ENCODE peak calls at places on chromosomes 13 and 19, in seven cellular contexts. One of them, this sample, is unnamed.

GRCh38 chr19:9667898-9668297 is 7.0 kb downstream of the ZNF562 start:
- DNase-seq in heart left ventricle: no peak
- DNase-seq in uterus: no peak
- DNase-seq in tibial nerve: no peak
- DNase-seq in sigmoid colon: no peak
- DNase-seq in suprapubic skin: no peak
- DNase-seq in body of pancreas: no peak
- DNase-seq in this sample: no peak

GRCh38 chr13:39253774-39254173 is 215.5 kb downstream of the NHLRC3 start:
- DNase-seq in tibial nerve: no peak
- DNase-seq in body of pancreas: no peak
- DNase-seq in heart left ventricle: no peak
- DNase-seq in sigmoid colon: no peak
- DNase-seq in uterus: no peak
- DNase-seq in suprapubic skin: no peak
- DNase-seq in this sample: no peak

GRCh38 chr13:110282316-110282841 is 24.6 kb downstream of the COL4A1 start:
- DNase-seq in suprapubic skin: no peak
- DNase-seq in body of pancreas: no peak
- DNase-seq in heart left ventricle: no peak
- DNase-seq in tibial nerve: no peak
- DNase-seq in uterus: no peak
- DNase-seq in sigmoid colon: peak; percentile 55
- DNase-seq in this sample: peak; percentile 59

GRCh38 chr13:29577135-29578051 is 18.1 kb downstream of the SLC7A1 start:
- DNase-seq in body of pancreas: peak; percentile 83
- DNase-seq in heart left ventricle: peak; percentile 67
- DNase-seq in uterus: no peak
- DNase-seq in sigmoid colon: no peak
- DNase-seq in tibial nerve: no peak
- DNase-seq in suprapubic skin: no peak
- DNase-seq in this sample: no peak

GRCh38 chr19:41376998-41377365 is 649 bp downstream of the TMEM91 start:
- DNase-seq in tibial nerve: no peak
- DNase-seq in body of pancreas: peak; percentile 10
- DNase-seq in uterus: no peak
- DNase-seq in suprapubic skin: no peak
- DNase-seq in heart left ventricle: no peak
- DNase-seq in sigmoid colon: no peak
- DNase-seq in this sample: no peak

GRCh38 chr19:46610851-46611770 is 10.0 kb downstream of the CALM3 start:
- DNase-seq in body of pancreas: peak; percentile 4
- DNase-seq in tibial nerve: peak; percentile 11
- DNase-seq in heart left ventricle: peak; percentile 30
- DNase-seq in suprapubic skin: no peak
- DNase-seq in sigmoid colon: peak; percentile 56
- DNase-seq in uterus: no peak
- DNase-seq in this sample: peak; percentile 79

GRCh38 chr13:95505265-95505664 is 47.3 kb upstream of the CLDN10 start:
- DNase-seq in tibial nerve: no peak
- DNase-seq in suprapubic skin: no peak
- DNase-seq in heart left ventricle: no peak
- DNase-seq in sigmoid colon: no peak
- DNase-seq in uterus: no peak
- DNase-seq in body of pancreas: peak; percentile 43
- DNase-seq in this sample: no peak

GRCh38 chr19:5749505-5749904 is 29.1 kb downstream of the CATSPERD start:
- DNase-seq in tibial nerve: no peak
- DNase-seq in body of pancreas: no peak
- DNase-seq in suprapubic skin: no peak
- DNase-seq in heart left ventricle: no peak
- DNase-seq in uterus: no peak
- DNase-seq in sigmoid colon: no peak
- DNase-seq in this sample: no peak

GRCh38 chr13:37475151-37475550 is 123.4 kb downstream of the POSTN start:
- DNase-seq in heart left ventricle: no peak
- DNase-seq in uterus: no peak
- DNase-seq in body of pancreas: no peak
- DNase-seq in suprapubic skin: no peak
- DNase-seq in sigmoid colon: no peak
- DNase-seq in tibial nerve: no peak
- DNase-seq in this sample: no peak

GRCh38 chr19:3175761-3176714 is 2.5 kb upstream of the S1PR4 start:
- DNase-seq in body of pancreas: peak; percentile 52
- DNase-seq in uterus: no peak
- DNase-seq in heart left ventricle: no peak
- DNase-seq in suprapubic skin: no peak
- DNase-seq in tibial nerve: no peak
- DNase-seq in sigmoid colon: no peak
- DNase-seq in this sample: no peak

GRCh38 chr19:35777411-35777841 is 2.1 kb downstream of the ARHGAP33 start:
- DNase-seq in suprapubic skin: peak; percentile 48
- DNase-seq in sigmoid colon: no peak
- DNase-seq in heart left ventricle: no peak
- DNase-seq in body of pancreas: no peak
- DNase-seq in tibial nerve: no peak
- DNase-seq in uterus: no peak
- DNase-seq in this sample: no peak

GRCh38 chr13:50448535-50448981 is 394.9 kb downstream of the DLEU7 start:
- DNase-seq in suprapubic skin: no peak
- DNase-seq in heart left ventricle: no peak
- DNase-seq in sigmoid colon: no peak
- DNase-seq in body of pancreas: no peak
- DNase-seq in uterus: no peak
- DNase-seq in tibial nerve: no peak
- DNase-seq in this sample: no peak

GRCh38 chr13:40178130-40178529 is 488.3 kb downstream of the FOXO1 start:
- DNase-seq in tibial nerve: no peak
- DNase-seq in sigmoid colon: no peak
- DNase-seq in body of pancreas: no peak
- DNase-seq in heart left ventricle: no peak
- DNase-seq in uterus: no peak
- DNase-seq in suprapubic skin: no peak
- DNase-seq in this sample: no peak

GRCh38 chr19:39832341-39833083 is 1.4 kb downstream of the DYRK1B start:
- DNase-seq in suprapubic skin: no peak
- DNase-seq in tibial nerve: no peak
- DNase-seq in uterus: no peak
- DNase-seq in sigmoid colon: no peak
- DNase-seq in body of pancreas: no peak
- DNase-seq in heart left ventricle: no peak
- DNase-seq in this sample: no peak

GRCh38 chr19:39834287-39834841 is 402 bp upstream of the DYRK1B start:
- DNase-seq in tibial nerve: no peak
- DNase-seq in suprapubic skin: no peak
- DNase-seq in uterus: no peak
- DNase-seq in sigmoid colon: peak; percentile 68
- DNase-seq in body of pancreas: no peak
- DNase-seq in heart left ventricle: no peak
- DNase-seq in this sample: no peak

GRCh38 chr19:39831679-39832078 is 2.3 kb downstream of the DYRK1B start:
- DNase-seq in body of pancreas: no peak
- DNase-seq in heart left ventricle: no peak
- DNase-seq in sigmoid colon: no peak
- DNase-seq in uterus: no peak
- DNase-seq in tibial nerve: no peak
- DNase-seq in suprapubic skin: no peak
- DNase-seq in this sample: no peak

GRCh38 chr19:39833160-39833463 is 850 bp downstream of the DYRK1B start:
- DNase-seq in tibial nerve: no peak
- DNase-seq in suprapubic skin: no peak
- DNase-seq in sigmoid colon: no peak
- DNase-seq in uterus: no peak
- DNase-seq in heart left ventricle: no peak
- DNase-seq in body of pancreas: no peak
- DNase-seq in this sample: no peak

DNA sequence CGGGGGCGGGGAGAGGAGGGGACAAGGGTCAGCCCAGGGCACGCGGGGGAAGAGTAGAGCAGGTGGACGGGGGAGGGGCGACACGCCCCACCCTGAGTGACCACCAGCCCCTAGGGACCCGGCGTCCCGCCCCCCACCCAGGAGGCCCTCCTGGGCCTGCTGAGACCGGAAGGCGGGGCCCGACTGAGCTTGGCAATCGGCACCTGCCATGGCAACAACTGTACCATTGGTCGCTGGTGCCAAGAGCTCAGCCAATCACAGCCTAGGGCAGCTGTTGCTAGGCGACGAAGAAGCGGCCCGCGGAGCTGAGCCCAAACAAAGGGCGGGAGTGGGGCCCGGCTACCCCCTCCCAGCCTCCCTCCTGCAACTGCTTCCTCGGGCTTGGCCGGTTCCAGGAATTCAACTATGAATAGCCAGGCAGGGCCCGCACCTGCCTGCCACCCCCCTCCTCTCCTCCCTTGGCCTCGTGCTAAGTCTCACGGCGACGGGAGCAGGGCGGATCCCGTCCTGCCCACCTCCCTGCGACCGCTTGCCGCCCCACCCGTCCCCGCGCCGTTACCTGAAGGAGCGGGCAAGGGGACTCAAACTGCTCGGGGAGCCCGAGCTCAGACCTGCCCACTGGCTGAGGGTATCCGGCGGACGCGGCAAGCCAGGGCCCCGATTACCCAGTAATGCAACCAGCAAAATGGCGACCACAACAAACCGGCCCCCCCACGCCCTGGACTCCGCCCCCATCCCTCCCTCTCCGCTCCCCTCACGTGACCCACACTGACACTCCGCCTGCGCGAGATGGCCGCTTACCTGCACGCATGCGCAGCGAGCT is at the start of gene DYRK1B:
- DNase-seq in heart left ventricle: peak; percentile 99
- DNase-seq in suprapubic skin: peak; percentile 99
- DNase-seq in body of pancreas: peak; percentile 98
- DNase-seq in uterus: peak; percentile 96
- DNase-seq in sigmoid colon: peak; percentile 99
- DNase-seq in tibial nerve: peak; percentile 96
- DNase-seq in this sample: peak; percentile 97
- TF ChIP-seq POLR2A in heart left ventricle: no peak
- TF ChIP-seq POLR2A in suprapubic skin: no peak
- TF ChIP-seq POLR2A in body of pancreas: peak; percentile 56
- TF ChIP-seq POLR2A in uterus: peak; percentile 10
- TF ChIP-seq POLR2A in sigmoid colon: no peak
- TF ChIP-seq POLR2A in tibial nerve: peak; percentile 56
- TF ChIP-seq POLR2A in this sample: no peak

GRCh38 chr19:16586477-16586871 is 14.3 kb upstream of the SLC35E1 start:
- DNase-seq in tibial nerve: no peak
- DNase-seq in body of pancreas: no peak
- DNase-seq in sigmoid colon: no peak
- DNase-seq in suprapubic skin: peak; percentile 60
- DNase-seq in uterus: no peak
- DNase-seq in heart left ventricle: no peak
- DNase-seq in this sample: no peak

GRCh38 chr19:16588824-16589577 is 16.8 kb upstream of the SLC35E1 start:
- DNase-seq in tibial nerve: no peak
- DNase-seq in heart left ventricle: no peak
- DNase-seq in uterus: no peak
- DNase-seq in sigmoid colon: no peak
- DNase-seq in body of pancreas: no peak
- DNase-seq in suprapubic skin: peak; percentile 49
- DNase-seq in this sample: no peak

GRCh38 chr19:16587031-16588023 is 15.1 kb upstream of the SLC35E1 start:
- DNase-seq in suprapubic skin: peak; percentile 70
- DNase-seq in body of pancreas: peak; percentile 34
- DNase-seq in heart left ventricle: no peak
- DNase-seq in sigmoid colon: no peak
- DNase-seq in tibial nerve: peak; percentile 32
- DNase-seq in uterus: no peak
- DNase-seq in this sample: no peak

GRCh38 chr19:16589917-16590316 is 17.7 kb upstream of the SLC35E1 start:
- DNase-seq in sigmoid colon: no peak
- DNase-seq in suprapubic skin: peak; percentile 61
- DNase-seq in tibial nerve: no peak
- DNase-seq in heart left ventricle: no peak
- DNase-seq in body of pancreas: no peak
- DNase-seq in uterus: no peak
- DNase-seq in this sample: no peak

DNA sequence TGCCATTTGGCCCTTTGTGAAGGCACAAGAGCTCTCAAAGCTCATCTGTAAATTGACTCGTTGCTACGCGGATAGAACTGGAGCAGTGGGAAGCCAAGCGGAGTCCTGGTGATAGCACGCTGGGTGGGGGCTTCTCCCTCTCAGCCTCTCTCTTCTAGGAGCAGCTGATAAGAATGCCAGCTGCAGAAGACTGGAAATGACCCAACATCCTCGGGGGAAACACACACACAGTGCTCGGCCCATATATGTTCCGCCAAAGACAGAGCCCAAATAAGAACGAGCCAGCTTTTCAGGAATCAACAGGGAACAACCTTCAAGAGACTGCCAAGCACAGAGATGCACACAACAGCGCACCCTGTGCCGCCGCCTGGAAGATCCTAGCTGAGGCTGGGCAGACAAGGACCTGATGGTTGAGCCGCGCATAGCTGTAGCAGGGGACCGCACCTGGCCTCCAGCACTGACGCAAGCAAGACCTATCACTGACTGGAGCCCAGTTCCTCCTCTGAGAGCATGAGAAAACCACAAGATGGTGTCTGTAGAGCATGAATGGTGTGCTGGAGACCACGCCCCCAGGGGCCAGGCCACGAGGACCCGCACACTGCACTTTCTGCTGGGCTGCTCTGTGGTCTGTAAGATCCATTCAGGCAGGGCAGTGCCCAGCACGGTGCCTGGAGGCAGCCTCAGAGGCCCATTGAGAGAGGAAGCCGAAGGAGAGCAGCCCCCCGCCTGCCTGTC is 16.0 kb upstream of the SLC35E1 start:
- DNase-seq in body of pancreas: peak; percentile 67
- DNase-seq in uterus: peak; percentile 33
- DNase-seq in tibial nerve: no peak
- DNase-seq in suprapubic skin: peak; percentile 64
- DNase-seq in heart left ventricle: no peak
- DNase-seq in sigmoid colon: no peak
- DNase-seq in this sample: no peak
- H3K4me3 ChIP-seq in body of pancreas: no peak overlapping the region
- H3K4me3 ChIP-seq in uterus: peak overlapping the region; percentile 18
- H3K4me3 ChIP-seq in tibial nerve: no peak overlapping the region
- H3K4me3 ChIP-seq in suprapubic skin: peak overlapping the region; percentile 30
- H3K4me3 ChIP-seq in heart left ventricle: no peak overlapping the region
- H3K4me3 ChIP-seq in sigmoid colon: no peak overlapping the region
- H3K4me3 ChIP-seq in this sample: no peak overlapping the region

GRCh38 chr13:78193853-78194252 is 275.2 kb upstream of the EDNRB start:
- DNase-seq in body of pancreas: no peak
- DNase-seq in tibial nerve: no peak
- DNase-seq in heart left ventricle: no peak
- DNase-seq in sigmoid colon: no peak
- DNase-seq in uterus: no peak
- DNase-seq in suprapubic skin: no peak
- DNase-seq in this sample: no peak
- TF ChIP-seq POLR2A in body of pancreas: no peak
- TF ChIP-seq POLR2A in tibial nerve: no peak
- TF ChIP-seq POLR2A in heart left ventricle: no peak
- TF ChIP-seq POLR2A in sigmoid colon: no peak
- TF ChIP-seq POLR2A in uterus: no peak
- TF ChIP-seq POLR2A in suprapubic skin: no peak
- TF ChIP-seq POLR2A in this sample: no peak

DNA sequence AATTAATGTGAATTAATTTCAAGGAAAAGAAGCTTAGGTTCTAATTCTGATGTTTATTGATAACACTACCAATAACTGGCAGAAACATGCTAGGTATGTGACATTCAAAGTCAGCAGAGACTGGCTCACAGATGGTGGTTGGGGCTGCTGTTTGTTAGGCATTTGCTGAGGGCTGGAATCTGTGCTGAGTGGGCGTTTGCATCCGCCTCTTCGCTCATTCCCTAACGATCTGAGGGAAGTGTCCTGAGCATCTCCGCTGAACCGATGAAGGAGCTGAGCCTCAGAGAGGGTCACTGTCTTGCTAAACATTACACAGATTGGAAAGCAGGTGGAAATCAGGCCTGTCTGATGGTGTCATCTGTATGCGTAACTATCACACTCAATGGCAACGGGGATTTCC is 338.8 kb downstream of the TEX29 start:
- DNase-seq in heart left ventricle: no peak
- DNase-seq in body of pancreas: no peak
- DNase-seq in sigmoid colon: no peak
- DNase-seq in suprapubic skin: no peak
- DNase-seq in uterus: no peak
- DNase-seq in tibial nerve: no peak
- DNase-seq in this sample: no peak
- H3K4me3 ChIP-seq in heart left ventricle: no peak overlapping the region
- H3K4me3 ChIP-seq in body of pancreas: no peak overlapping the region
- H3K4me3 ChIP-seq in sigmoid colon: no peak overlapping the region
- H3K4me3 ChIP-seq in suprapubic skin: no peak overlapping the region
- H3K4me3 ChIP-seq in uterus: no peak overlapping the region
- H3K4me3 ChIP-seq in tibial nerve: no peak overlapping the region
- H3K4me3 ChIP-seq in this sample: no peak overlapping the region